ENCODE peak calls at places on chromosomes 16 and 17, in four cellular contexts. One of them, this sample, is unnamed.

GRCh38 chr16:12330977-12331376 is 354.4 kb downstream of the SNX29 start:
- DNase-seq in AG09319: no peak
- DNase-seq in upper lobe of left lung: no peak
- DNase-seq in uterus: peak; percentile 21
- DNase-seq in this sample: no peak

GRCh38 chr17:60941028-60941427 is 263.4 kb downstream of the BCAS3 start:
- DNase-seq in upper lobe of left lung: no peak
- DNase-seq in AG09319: peak; percentile 72
- DNase-seq in uterus: peak; percentile 42
- DNase-seq in this sample: no peak

GRCh38 chr16:88948781-88949490 is 28.1 kb downstream of the CBFA2T3 start:
- DNase-seq in uterus: no peak
- DNase-seq in upper lobe of left lung: peak; percentile 66
- DNase-seq in AG09319: no peak
- DNase-seq in this sample: no peak

GRCh38 chr17:52148969-52149351 is 9.6 kb downstream of the CA10 start:
- DNase-seq in AG09319: no peak
- DNase-seq in upper lobe of left lung: no peak
- DNase-seq in uterus: no peak
- DNase-seq in this sample: no peak

GRCh38 chr16:80663078-80663477 is 122.3 kb downstream of the DYNLRB2 start:
- DNase-seq in AG09319: no peak
- DNase-seq in upper lobe of left lung: no peak
- DNase-seq in uterus: no peak
- DNase-seq in this sample: no peak

GRCh38 chr17:61475726-61476125 is 23.5 kb downstream of the TBX4 start:
- DNase-seq in upper lobe of left lung: no peak
- DNase-seq in uterus: no peak
- DNase-seq in AG09319: no peak
- DNase-seq in this sample: peak; percentile 39

GRCh38 chr17:17363638-17364337 is 60.6 kb downstream of the NT5M start:
- DNase-seq in uterus: peak; percentile 4
- DNase-seq in upper lobe of left lung: no peak
- DNase-seq in AG09319: no peak
- DNase-seq in this sample: peak; percentile 81

GRCh38 chr17:81221371-81221841 is 1.4 kb downstream of the CEP131 start:
- DNase-seq in AG09319: no peak
- DNase-seq in upper lobe of left lung: no peak
- DNase-seq in uterus: no peak
- DNase-seq in this sample: no peak

GRCh38 chr17:16599537-16599936 is 30.5 kb upstream of the ZNF287 start:
- DNase-seq in AG09319: no peak
- DNase-seq in uterus: no peak
- DNase-seq in upper lobe of left lung: no peak
- DNase-seq in this sample: no peak

GRCh38 chr17:77049440-77049839 is 91.3 kb upstream of the SEC14L1 start:
- DNase-seq in AG09319: no peak
- DNase-seq in upper lobe of left lung: no peak
- DNase-seq in uterus: no peak
- DNase-seq in this sample: no peak

GRCh38 chr16:84378099-84378498 is 9.8 kb downstream of the ATP2C2 start:
- DNase-seq in upper lobe of left lung: no peak
- DNase-seq in AG09319: no peak
- DNase-seq in uterus: no peak
- DNase-seq in this sample: no peak

GRCh38 chr16:15953929-15954813 is 4.8 kb downstream of the ABCC1 start:
- DNase-seq in AG09319: no peak
- DNase-seq in uterus: no peak
- DNase-seq in upper lobe of left lung: no peak
- DNase-seq in this sample: peak; percentile 32
- TF ChIP-seq CTCF in AG09319: no peak
- TF ChIP-seq CTCF in uterus: no peak
- TF ChIP-seq CTCF in upper lobe of left lung: no peak
- TF ChIP-seq CTCF in this sample: no peak

GRCh38 chr17:39979865-39980401 is 674 bp upstream of the PSMD3 start:
- DNase-seq in upper lobe of left lung: no peak
- DNase-seq in uterus: no peak
- DNase-seq in AG09319: no peak
- DNase-seq in this sample: no peak
- TF ChIP-seq CTCF in upper lobe of left lung: no peak
- TF ChIP-seq CTCF in uterus: no peak
- TF ChIP-seq CTCF in AG09319: no peak
- TF ChIP-seq CTCF in this sample: no peak

DNA sequence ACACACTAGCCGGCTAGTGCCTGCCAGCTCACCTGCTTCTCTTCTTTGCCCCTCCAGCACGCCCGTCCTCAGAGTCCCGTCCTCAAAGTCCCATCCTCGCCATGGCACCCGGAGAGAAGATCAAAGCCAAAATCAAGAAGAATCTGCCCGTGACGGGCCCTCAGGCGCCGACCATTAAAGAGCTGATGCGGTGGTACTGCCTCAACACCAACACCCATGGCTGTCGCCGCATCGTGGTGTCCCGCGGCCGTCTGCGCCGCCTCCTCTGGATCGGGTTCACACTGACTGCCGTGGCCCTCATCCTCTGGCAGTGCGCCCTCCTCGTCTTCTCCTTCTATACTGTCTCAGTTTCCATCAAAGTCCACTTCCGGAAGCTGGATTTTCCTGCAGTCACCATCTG is 3.6 kb downstream of the SCNN1G start:
- DNase-seq in upper lobe of left lung: peak; percentile 72
- DNase-seq in AG09319: no peak
- DNase-seq in uterus: no peak
- DNase-seq in this sample: no peak
- TF ChIP-seq CTCF in upper lobe of left lung: no peak
- TF ChIP-seq CTCF in AG09319: no peak
- TF ChIP-seq CTCF in uterus: no peak
- TF ChIP-seq CTCF in this sample: no peak

DNA sequence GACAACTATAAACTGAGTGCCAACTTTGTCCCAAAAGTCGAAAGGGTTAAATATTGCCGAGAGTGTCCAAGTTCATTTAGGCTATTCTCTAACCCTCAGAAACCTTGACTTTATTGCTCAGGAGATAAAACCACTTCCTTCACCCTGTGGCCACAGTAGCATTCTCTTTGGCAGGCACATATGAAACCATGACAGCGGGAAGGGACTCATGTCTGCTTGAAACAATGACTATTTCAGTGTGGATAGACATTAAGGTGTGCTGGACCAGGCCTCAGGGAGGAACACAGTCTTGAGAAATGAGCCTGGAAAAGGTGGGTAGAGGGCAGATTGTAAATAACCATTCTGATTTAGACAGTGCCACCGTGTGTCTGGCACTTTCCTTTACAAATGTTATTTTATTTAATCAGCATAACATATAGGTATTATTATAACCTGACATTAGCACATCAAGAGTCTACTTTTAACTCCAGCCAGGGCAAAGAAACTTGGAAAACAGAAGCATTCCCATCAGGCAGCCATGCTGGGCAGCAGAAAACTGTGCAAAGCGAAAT is 212.6 kb upstream of the ELAC2 start:
- DNase-seq in uterus: no peak
- DNase-seq in AG09319: no peak
- DNase-seq in upper lobe of left lung: no peak
- DNase-seq in this sample: no peak
- TF ChIP-seq CTCF in uterus: no peak
- TF ChIP-seq CTCF in AG09319: no peak
- TF ChIP-seq CTCF in upper lobe of left lung: no peak
- TF ChIP-seq CTCF in this sample: peak; percentile 66

GRCh38 chr17:64328036-64328874 is 62.4 kb downstream of the PECAM1 start:
- DNase-seq in AG09319: no peak
- DNase-seq in uterus: no peak
- DNase-seq in upper lobe of left lung: no peak
- DNase-seq in this sample: no peak

GRCh38 chr17:64326030-64326419 is 63.0 kb upstream of the TEX2 start:
- DNase-seq in AG09319: no peak
- DNase-seq in uterus: no peak
- DNase-seq in upper lobe of left lung: no peak
- DNase-seq in this sample: no peak

GRCh38 chr17:64328875-64329405 is 61.7 kb downstream of the PECAM1 start:
- DNase-seq in AG09319: no peak
- DNase-seq in uterus: no peak
- DNase-seq in upper lobe of left lung: no peak
- DNase-seq in this sample: no peak

GRCh38 chr17:64326420-64327054 is 63.5 kb upstream of the TEX2 start:
- DNase-seq in uterus: peak; percentile 55
- DNase-seq in upper lobe of left lung: peak; percentile 91
- DNase-seq in AG09319: peak; percentile 93
- DNase-seq in this sample: no peak

GRCh38 chr17:64327201-64327930 is 63.3 kb downstream of the PECAM1 start:
- DNase-seq in upper lobe of left lung: no peak
- DNase-seq in uterus: peak; percentile 50
- DNase-seq in AG09319: no peak
- DNase-seq in this sample: no peak
- TF ChIP-seq CTCF in upper lobe of left lung: no peak
- TF ChIP-seq CTCF in uterus: no peak
- TF ChIP-seq CTCF in AG09319: no peak
- TF ChIP-seq CTCF in this sample: no peak